ENCODE peak calls at places on chromosome 12, in five cellular contexts. One of them, this sample, is unnamed.
A peak's percentile ranks its signal among the peaks of the same experiment; 100 is the strongest.

GRCh38 chr12:62760779-62761178 is 174.2 kb downstream of the PPM1H start:
- DNase-seq in sigmoid colon: no peak
- DNase-seq in GM12878: no peak
- DNase-seq in upper lobe of left lung: no peak
- DNase-seq in suprapubic skin: no peak
- DNase-seq in this sample: no peak

GRCh38 chr12:124686001-124686884 is 118.8 kb upstream of the NCOR2 start:
- DNase-seq in sigmoid colon: no peak
- DNase-seq in GM12878: no peak
- DNase-seq in upper lobe of left lung: no peak
- DNase-seq in suprapubic skin: no peak
- DNase-seq in this sample: no peak

GRCh38 chr12:40820794-40821484 is 128.7 kb downstream of the CNTN1 start:
- DNase-seq in sigmoid colon: no peak
- DNase-seq in GM12878: no peak
- DNase-seq in upper lobe of left lung: no peak
- DNase-seq in suprapubic skin: no peak
- DNase-seq in this sample: no peak

GRCh38 chr12:89610366-89610765 is 84.5 kb upstream of the POC1B start:
- DNase-seq in sigmoid colon: no peak
- DNase-seq in GM12878: no peak
- DNase-seq in upper lobe of left lung: no peak
- DNase-seq in suprapubic skin: no peak
- DNase-seq in this sample: no peak

GRCh38 chr12:28506271-28506670 is 316.0 kb downstream of the CCDC91 start:
- DNase-seq in sigmoid colon: no peak
- DNase-seq in GM12878: no peak
- DNase-seq in upper lobe of left lung: no peak
- DNase-seq in suprapubic skin: no peak
- DNase-seq in this sample: no peak

GRCh38 chr12:93200291-93200917 is 177.3 kb upstream of the NUDT4 start:
- DNase-seq in sigmoid colon: no peak
- DNase-seq in GM12878: peak; percentile 32
- DNase-seq in upper lobe of left lung: no peak
- DNase-seq in suprapubic skin: no peak
- DNase-seq in this sample: no peak

GRCh38 chr12:117026921-117027250 is 72.3 kb downstream of the TESC start:
- DNase-seq in sigmoid colon: peak; percentile 54
- DNase-seq in GM12878: no peak
- DNase-seq in upper lobe of left lung: no peak
- DNase-seq in suprapubic skin: no peak
- DNase-seq in this sample: no peak

GRCh38 chr12:19382111-19382526 is 57.2 kb upstream of the AEBP2 start:
- DNase-seq in sigmoid colon: peak; percentile 14
- DNase-seq in GM12878: peak; percentile 46
- DNase-seq in upper lobe of left lung: no peak
- DNase-seq in suprapubic skin: peak; percentile 16
- DNase-seq in this sample: no peak

GRCh38 chr12:53122961-53123468 is 19.7 kb downstream of the SOAT2 start:
- DNase-seq in sigmoid colon: no peak
- DNase-seq in GM12878: no peak
- DNase-seq in upper lobe of left lung: peak; percentile 65
- DNase-seq in suprapubic skin: peak; percentile 48
- DNase-seq in this sample: no peak

GRCh38 chr12:120761581-120761980 is 36.0 kb downstream of the ACADS start:
- DNase-seq in sigmoid colon: peak; percentile 78
- DNase-seq in GM12878: no peak
- DNase-seq in upper lobe of left lung: no peak
- DNase-seq in suprapubic skin: no peak
- DNase-seq in this sample: no peak

GRCh38 chr12:80580254-80580653 is 127.2 kb upstream of the MYF6 start:
- DNase-seq in sigmoid colon: no peak
- DNase-seq in GM12878: no peak
- DNase-seq in upper lobe of left lung: no peak
- DNase-seq in suprapubic skin: no peak
- DNase-seq in this sample: no peak

GRCh38 chr12:47946413-47947107 is 16.8 kb upstream of the TMEM106C start:
- DNase-seq in sigmoid colon: peak; percentile 42
- DNase-seq in GM12878: no peak
- DNase-seq in upper lobe of left lung: peak; percentile 51
- DNase-seq in suprapubic skin: no peak
- DNase-seq in this sample: no peak

GRCh38 chr12:90013409-90013808 is 304.8 kb upstream of the ATP2B1 start:
- DNase-seq in sigmoid colon: no peak
- DNase-seq in GM12878: peak; percentile 8
- DNase-seq in upper lobe of left lung: no peak
- DNase-seq in suprapubic skin: no peak
- DNase-seq in this sample: no peak

GRCh38 chr12:11798856-11799530 is 149.5 kb downstream of the ETV6 start:
- DNase-seq in sigmoid colon: no peak
- DNase-seq in GM12878: no peak
- DNase-seq in upper lobe of left lung: no peak
- DNase-seq in suprapubic skin: no peak
- DNase-seq in this sample: no peak

GRCh38 chr12:122368361-122369073 is 54.0 kb downstream of the CLIP1 start:
- DNase-seq in sigmoid colon: no peak
- DNase-seq in GM12878: no peak
- DNase-seq in upper lobe of left lung: no peak
- DNase-seq in suprapubic skin: no peak
- DNase-seq in this sample: no peak

GRCh38 chr12:131929530-131930456 is 717 bp downstream of the PUS1 start:
- DNase-seq in sigmoid colon: peak; percentile 68
- DNase-seq in GM12878: no peak
- DNase-seq in upper lobe of left lung: peak; percentile 89
- DNase-seq in suprapubic skin: no peak
- DNase-seq in this sample: no peak

GRCh38 chr12:544941-545635 is 85.3 kb downstream of the B4GALNT3 start:
- DNase-seq in sigmoid colon: no peak
- DNase-seq in GM12878: no peak
- DNase-seq in upper lobe of left lung: no peak
- DNase-seq in suprapubic skin: no peak
- DNase-seq in this sample: no peak

GRCh38 chr12:68868043-68868790 is 60.2 kb downstream of the MDM2 start:
- DNase-seq in sigmoid colon: no peak
- DNase-seq in GM12878: no peak
- DNase-seq in upper lobe of left lung: no peak
- DNase-seq in suprapubic skin: no peak
- DNase-seq in this sample: no peak

GRCh38 chr12:53006810-53007742 is 820 bp downstream of the EIF4B start:
- DNase-seq in sigmoid colon: peak; percentile 85
- DNase-seq in GM12878: peak; percentile 32
- DNase-seq in upper lobe of left lung: peak; percentile 94
- DNase-seq in suprapubic skin: peak; percentile 87
- DNase-seq in this sample: peak; percentile 77

GRCh38 chr12:103586791-103587370 is at the start of gene STAB2:
- DNase-seq in sigmoid colon: no peak
- DNase-seq in GM12878: no peak
- DNase-seq in upper lobe of left lung: no peak
- DNase-seq in suprapubic skin: no peak
- DNase-seq in this sample: no peak

DNA sequence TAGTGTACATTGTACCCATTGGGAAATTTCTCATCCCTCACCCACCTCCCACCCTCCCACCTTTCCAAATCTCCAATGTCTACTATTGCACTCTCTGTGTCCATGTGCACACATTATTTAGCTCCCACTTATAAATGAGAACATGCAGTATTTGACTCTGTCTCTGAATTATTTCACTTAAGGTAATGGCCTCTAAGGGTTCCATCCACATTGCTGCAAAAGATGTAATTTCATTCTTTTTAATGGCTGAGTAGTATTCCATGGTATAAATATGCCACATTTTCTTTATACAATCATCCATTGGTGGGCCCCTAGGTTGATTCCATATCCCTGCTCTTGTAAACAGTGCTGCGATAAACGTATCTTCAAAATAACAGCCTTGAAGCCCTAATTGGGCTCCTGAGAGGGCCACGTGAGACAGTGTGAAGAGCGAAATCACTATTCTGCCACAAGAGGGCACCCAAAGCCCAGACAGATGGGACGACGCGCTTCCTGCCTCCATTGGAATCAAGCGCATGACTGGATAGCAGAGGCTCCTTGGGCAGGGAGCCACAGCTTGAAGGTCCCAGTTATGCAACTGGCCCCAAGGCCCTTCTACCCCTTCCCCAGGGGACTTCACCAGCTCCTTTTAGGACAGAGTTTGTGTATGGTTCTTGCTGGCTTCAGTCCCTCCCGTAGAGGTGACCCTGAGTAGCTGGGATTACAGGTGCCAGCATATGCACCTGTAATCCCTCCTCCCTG is 21.3 kb upstream of the CD27 start:
- DNase-seq in sigmoid colon: peak; percentile 96
- DNase-seq in GM12878: no peak
- DNase-seq in upper lobe of left lung: no peak
- DNase-seq in suprapubic skin: peak; percentile 88
- DNase-seq in this sample: peak; percentile 77
- TF ChIP-seq EP300 in sigmoid colon: no peak
- TF ChIP-seq EP300 in GM12878: no peak
- TF ChIP-seq EP300 in upper lobe of left lung: no peak
- TF ChIP-seq EP300 in suprapubic skin: no peak
- TF ChIP-seq EP300 in this sample: no peak

DNA sequence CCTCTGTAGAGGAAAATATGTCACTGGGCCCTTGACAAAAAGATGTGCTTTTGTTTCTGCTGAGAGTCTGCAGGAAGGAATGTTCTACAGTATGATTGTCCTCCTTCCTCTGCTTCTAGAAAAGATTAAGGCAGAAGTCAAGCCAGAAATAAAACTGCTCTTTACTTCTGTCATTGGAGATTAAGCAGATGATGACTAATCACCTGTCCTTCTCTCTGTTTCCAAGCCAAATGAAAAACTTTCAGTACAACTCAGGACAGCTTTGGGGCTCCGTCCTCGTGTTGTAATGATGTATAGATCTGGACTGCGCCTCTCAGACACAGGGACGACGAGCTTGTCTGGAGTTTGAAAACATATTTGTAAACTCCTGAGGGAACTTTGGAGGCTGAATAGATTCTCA is 159.3 kb downstream of the DYRK2 start:
- DNase-seq in sigmoid colon: no peak
- DNase-seq in GM12878: no peak
- DNase-seq in upper lobe of left lung: no peak
- DNase-seq in suprapubic skin: no peak
- DNase-seq in this sample: no peak
- H3K27ac ChIP-seq in sigmoid colon: peak overlapping the region; percentile 64
- H3K27ac ChIP-seq in GM12878: no peak overlapping the region
- H3K27ac ChIP-seq in upper lobe of left lung: no peak overlapping the region
- H3K27ac ChIP-seq in suprapubic skin: no peak overlapping the region
- H3K27ac ChIP-seq in this sample: no peak overlapping the region

DNA sequence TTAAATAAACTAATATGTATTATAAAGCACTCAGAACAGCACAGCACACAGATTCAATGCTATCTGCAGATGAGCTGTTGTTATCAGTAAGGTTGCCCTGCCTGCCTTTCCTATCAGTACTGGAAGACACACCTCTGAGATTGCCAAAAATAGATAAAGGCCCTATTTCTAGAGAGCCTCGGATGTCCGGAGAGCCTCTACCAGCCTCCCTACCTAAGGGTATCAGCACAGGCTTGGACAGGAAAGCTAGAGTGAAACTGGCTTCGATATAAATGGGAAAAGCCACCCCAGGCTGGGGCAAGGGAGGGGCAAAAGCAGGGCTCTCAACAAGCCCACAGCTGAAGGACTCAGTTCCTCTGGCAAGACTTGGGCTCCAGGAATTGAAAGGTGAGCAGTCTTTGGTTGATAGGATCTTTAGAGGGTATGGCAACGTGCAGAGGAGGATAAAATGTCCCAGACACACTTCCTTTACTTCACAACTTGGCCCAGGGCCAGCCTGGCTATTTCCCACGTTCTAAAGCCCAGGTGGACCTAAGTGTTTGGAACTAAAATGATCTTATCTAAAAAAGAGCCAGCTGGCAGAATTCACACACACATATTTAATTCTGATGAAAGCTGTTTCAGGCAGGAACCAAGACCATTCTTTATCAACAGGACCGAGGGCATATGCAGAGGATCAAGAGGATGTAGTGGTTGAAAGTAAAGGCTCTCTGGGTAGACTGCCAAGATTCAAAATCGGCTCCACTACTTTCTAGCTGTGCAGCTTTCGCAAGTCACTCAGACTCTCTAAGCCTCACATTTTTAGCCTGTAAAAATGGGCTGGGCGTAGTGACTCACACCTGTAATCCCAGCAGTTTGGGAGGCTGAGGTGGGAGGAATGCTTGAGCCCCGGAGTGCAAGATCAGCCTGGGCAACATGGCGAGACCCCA is 37.8 kb upstream of the ITPR2 start:
- DNase-seq in sigmoid colon: peak; percentile 68
- DNase-seq in GM12878: peak; percentile 35
- DNase-seq in upper lobe of left lung: no peak
- DNase-seq in suprapubic skin: no peak
- DNase-seq in this sample: no peak
- TF ChIP-seq EP300 in sigmoid colon: no peak
- TF ChIP-seq EP300 in GM12878: no peak
- TF ChIP-seq EP300 in upper lobe of left lung: no peak
- TF ChIP-seq EP300 in suprapubic skin: no peak
- TF ChIP-seq EP300 in this sample: no peak

DNA sequence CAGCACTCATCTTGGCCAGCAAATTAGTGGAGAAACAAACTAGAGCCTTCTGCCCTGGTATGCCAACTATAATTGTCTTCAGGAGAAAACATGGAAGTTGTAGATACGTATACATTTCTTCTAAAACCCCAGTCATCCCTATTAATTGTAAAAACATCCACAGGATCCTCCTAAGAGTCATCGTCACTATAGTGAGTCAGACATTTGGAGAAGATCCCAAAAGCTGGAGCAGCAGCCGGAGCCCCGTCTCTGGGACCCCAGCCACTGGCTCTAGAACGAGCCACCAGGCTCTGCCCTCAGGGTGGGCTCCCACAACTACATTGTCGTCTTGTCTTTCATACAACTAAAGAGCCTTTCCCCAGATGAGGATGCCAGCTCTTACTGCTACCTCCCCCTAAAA is 15.5 kb downstream of the PRKAB1 start:
- DNase-seq in sigmoid colon: no peak
- DNase-seq in GM12878: no peak
- DNase-seq in upper lobe of left lung: no peak
- DNase-seq in suprapubic skin: no peak
- DNase-seq in this sample: no peak
- H3K27ac ChIP-seq in sigmoid colon: no peak overlapping the region
- H3K27ac ChIP-seq in GM12878: no peak overlapping the region
- H3K27ac ChIP-seq in upper lobe of left lung: no peak overlapping the region
- H3K27ac ChIP-seq in suprapubic skin: no peak overlapping the region
- H3K27ac ChIP-seq in this sample: no peak overlapping the region

DNA sequence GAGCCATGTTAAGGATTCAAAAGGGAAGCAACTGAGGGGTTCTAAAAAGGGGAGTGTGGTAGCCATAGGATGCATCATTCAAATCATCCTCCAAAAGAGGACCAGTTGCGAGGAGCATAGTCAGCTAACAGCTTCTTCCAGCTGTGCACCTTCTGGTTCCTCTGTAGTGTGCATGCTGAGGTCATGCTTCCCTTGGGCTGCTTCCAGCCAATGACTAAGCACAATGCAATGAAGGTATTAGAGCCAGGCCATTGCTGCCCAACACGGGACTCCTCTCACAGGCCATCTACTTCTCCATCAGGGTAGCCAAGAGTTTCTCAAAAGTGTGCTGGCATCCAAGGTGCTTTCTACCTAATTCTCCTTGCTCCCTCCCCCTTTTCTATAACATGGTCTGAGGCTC is 69.2 kb upstream of the ARID2 start:
- DNase-seq in sigmoid colon: no peak
- DNase-seq in GM12878: no peak
- DNase-seq in upper lobe of left lung: no peak
- DNase-seq in suprapubic skin: no peak
- DNase-seq in this sample: no peak
- TF ChIP-seq EP300 in sigmoid colon: no peak
- TF ChIP-seq EP300 in GM12878: no peak
- TF ChIP-seq EP300 in upper lobe of left lung: no peak
- TF ChIP-seq EP300 in suprapubic skin: no peak
- TF ChIP-seq EP300 in this sample: no peak